ENCODE peak calls at places on chromosomes 3 and 15, in five cellular contexts. One of them, this sample, is unnamed.

GRCh38 chr3:133475245-133476010 is 75.6 kb downstream of the BFSP2 start:
- DNase-seq in neuronal stem cell: no peak
- DNase-seq in activated naive CD4-positive, alpha-beta T cell: no peak
- DNase-seq in omental fat pad: no peak
- DNase-seq in fibroblast of gingiva: no peak
- DNase-seq in this sample: no peak

GRCh38 chr3:28449398-28449797 is 100.8 kb upstream of the AZI2 start:
- DNase-seq in fibroblast of gingiva: no peak
- DNase-seq in activated naive CD4-positive, alpha-beta T cell: no peak
- DNase-seq in omental fat pad: no peak
- DNase-seq in neuronal stem cell: no peak
- DNase-seq in this sample: no peak

GRCh38 chr3:76245622-76246021 is 460.3 kb upstream of the ZNF717 start:
- DNase-seq in neuronal stem cell: no peak
- DNase-seq in omental fat pad: no peak
- DNase-seq in fibroblast of gingiva: no peak
- DNase-seq in activated naive CD4-positive, alpha-beta T cell: no peak
- DNase-seq in this sample: no peak

GRCh38 chr15:73982251-73982962 is 9.7 kb downstream of the STOML1 start:
- DNase-seq in omental fat pad: no peak
- DNase-seq in activated naive CD4-positive, alpha-beta T cell: no peak
- DNase-seq in fibroblast of gingiva: peak; percentile 92
- DNase-seq in neuronal stem cell: no peak
- DNase-seq in this sample: no peak

GRCh38 chr3:11167590-11167989 is 13.3 kb downstream of the HRH1 start:
- DNase-seq in neuronal stem cell: no peak
- DNase-seq in omental fat pad: no peak
- DNase-seq in activated naive CD4-positive, alpha-beta T cell: no peak
- DNase-seq in fibroblast of gingiva: no peak
- DNase-seq in this sample: no peak

GRCh38 chr3:42090973-42091731 is at the start of gene TRAK1:
- DNase-seq in activated naive CD4-positive, alpha-beta T cell: no peak
- DNase-seq in neuronal stem cell: no peak
- DNase-seq in fibroblast of gingiva: peak; percentile 78
- DNase-seq in omental fat pad: no peak
- DNase-seq in this sample: no peak

GRCh38 chr15:80911821-80912220 is 77.8 kb downstream of the MESD start:
- DNase-seq in activated naive CD4-positive, alpha-beta T cell: no peak
- DNase-seq in fibroblast of gingiva: no peak
- DNase-seq in omental fat pad: no peak
- DNase-seq in neuronal stem cell: no peak
- DNase-seq in this sample: no peak

GRCh38 chr3:23288715-23289114 is 85.6 kb downstream of the UBE2E2 start:
- DNase-seq in neuronal stem cell: no peak
- DNase-seq in omental fat pad: no peak
- DNase-seq in activated naive CD4-positive, alpha-beta T cell: no peak
- DNase-seq in fibroblast of gingiva: no peak
- DNase-seq in this sample: no peak

GRCh38 chr15:72852268-72852667 is 68.7 kb upstream of the ADPGK start:
- DNase-seq in fibroblast of gingiva: no peak
- DNase-seq in activated naive CD4-positive, alpha-beta T cell: no peak
- DNase-seq in omental fat pad: no peak
- DNase-seq in neuronal stem cell: no peak
- DNase-seq in this sample: no peak

GRCh38 chr3:44021646-44022594 is 219.8 kb upstream of the TOPAZ1 start:
- DNase-seq in fibroblast of gingiva: no peak
- DNase-seq in activated naive CD4-positive, alpha-beta T cell: no peak
- DNase-seq in omental fat pad: no peak
- DNase-seq in neuronal stem cell: no peak
- DNase-seq in this sample: no peak

GRCh38 chr3:52507359-52507758 is 12.2 kb downstream of the STAB1 start:
- DNase-seq in neuronal stem cell: no peak
- DNase-seq in activated naive CD4-positive, alpha-beta T cell: no peak
- DNase-seq in fibroblast of gingiva: peak; percentile 10
- DNase-seq in omental fat pad: no peak
- DNase-seq in this sample: no peak

GRCh38 chr15:69983696-69984265 is 113.9 kb downstream of the TLE3 start:
- DNase-seq in fibroblast of gingiva: no peak
- DNase-seq in activated naive CD4-positive, alpha-beta T cell: no peak
- DNase-seq in omental fat pad: no peak
- DNase-seq in neuronal stem cell: no peak
- DNase-seq in this sample: no peak

GRCh38 chr3:13078158-13078905 is 5.1 kb upstream of the IQSEC1 start:
- DNase-seq in neuronal stem cell: no peak
- DNase-seq in omental fat pad: no peak
- DNase-seq in fibroblast of gingiva: no peak
- DNase-seq in activated naive CD4-positive, alpha-beta T cell: no peak
- DNase-seq in this sample: no peak

GRCh38 chr3:62368705-62369475 is 4.5 kb downstream of the FEZF2 start:
- DNase-seq in omental fat pad: no peak
- DNase-seq in neuronal stem cell: no peak
- DNase-seq in activated naive CD4-positive, alpha-beta T cell: no peak
- DNase-seq in fibroblast of gingiva: no peak
- DNase-seq in this sample: no peak

GRCh38 chr3:123686254-123686653 is 101.4 kb upstream of the HACD2 start:
- DNase-seq in fibroblast of gingiva: peak; percentile 9
- DNase-seq in neuronal stem cell: peak; percentile 36
- DNase-seq in activated naive CD4-positive, alpha-beta T cell: no peak
- DNase-seq in omental fat pad: no peak
- DNase-seq in this sample: no peak

GRCh38 chr3:124837065-124837464 is 50.1 kb downstream of the ITGB5 start:
- DNase-seq in neuronal stem cell: no peak
- DNase-seq in activated naive CD4-positive, alpha-beta T cell: no peak
- DNase-seq in omental fat pad: no peak
- DNase-seq in fibroblast of gingiva: no peak
- DNase-seq in this sample: no peak

GRCh38 chr15:60005352-60006202 is 1.5 kb downstream of the FOXB1 start:
- DNase-seq in fibroblast of gingiva: no peak
- DNase-seq in omental fat pad: no peak
- DNase-seq in activated naive CD4-positive, alpha-beta T cell: no peak
- DNase-seq in neuronal stem cell: no peak
- DNase-seq in this sample: no peak

GRCh38 chr3:155435821-155436220 is 142.3 kb upstream of the STRIT1 start:
- DNase-seq in activated naive CD4-positive, alpha-beta T cell: no peak
- DNase-seq in omental fat pad: no peak
- DNase-seq in neuronal stem cell: no peak
- DNase-seq in fibroblast of gingiva: peak; percentile 59
- DNase-seq in this sample: no peak

This sample was measured in NCI-H1048.